ENCODE peak calls at places on chromosomes 11 and 22, in eight cellular contexts. One of them, this sample, is unnamed.

GRCh38 chr22:50264104-50264745 is 2.7 kb upstream of the MAPK12 start:
- DNase-seq in colonic mucosa: no peak
- DNase-seq in HFFc6: no peak
- DNase-seq in activated CD8-positive, alpha-beta memory T cell treated with anti-CD3 and anti-CD28 coated beads, Interleukin-2, amount 50 U/mL, for 48 hours: no peak
- DNase-seq in A549: no peak
- DNase-seq in SW480: no peak
- DNase-seq in HL-60: no peak
- DNase-seq in GM04504: no peak
- DNase-seq in this sample: no peak

GRCh38 chr11:5705688-5706087 is 16.1 kb downstream of the TRIM22 start:
- DNase-seq in colonic mucosa: no peak
- DNase-seq in HFFc6: no peak
- DNase-seq in activated CD8-positive, alpha-beta memory T cell treated with anti-CD3 and anti-CD28 coated beads, Interleukin-2, amount 50 U/mL, for 48 hours: no peak
- DNase-seq in A549: no peak
- DNase-seq in SW480: no peak
- DNase-seq in HL-60: no peak
- DNase-seq in GM04504: no peak
- DNase-seq in this sample: no peak

GRCh38 chr11:122344281-122344680 is 228.3 kb upstream of the BLID start:
- DNase-seq in colonic mucosa: no peak
- DNase-seq in HFFc6: peak
- DNase-seq in activated CD8-positive, alpha-beta memory T cell treated with anti-CD3 and anti-CD28 coated beads, Interleukin-2, amount 50 U/mL, for 48 hours: no peak
- DNase-seq in A549: no peak
- DNase-seq in SW480: no peak
- DNase-seq in HL-60: no peak
- DNase-seq in GM04504: peak
- DNase-seq in this sample: peak

GRCh38 chr11:70065318-70066135 is 12.6 kb upstream of the ANO1 start:
- DNase-seq in colonic mucosa: peak
- DNase-seq in HFFc6: no peak
- DNase-seq in activated CD8-positive, alpha-beta memory T cell treated with anti-CD3 and anti-CD28 coated beads, Interleukin-2, amount 50 U/mL, for 48 hours: no peak
- DNase-seq in A549: no peak
- DNase-seq in SW480: no peak
- DNase-seq in HL-60: no peak
- DNase-seq in GM04504: no peak
- DNase-seq in this sample: no peak

GRCh38 chr22:37122598-37123180 is 13.2 kb upstream of the TMPRSS6 start:
- DNase-seq in colonic mucosa: no peak
- DNase-seq in HFFc6: no peak
- DNase-seq in activated CD8-positive, alpha-beta memory T cell treated with anti-CD3 and anti-CD28 coated beads, Interleukin-2, amount 50 U/mL, for 48 hours: peak
- DNase-seq in A549: no peak
- DNase-seq in SW480: no peak
- DNase-seq in HL-60: no peak
- DNase-seq in GM04504: no peak
- DNase-seq in this sample: no peak

GRCh38 chr11:43925063-43925931 is 17.1 kb upstream of the C11orf96 start:
- DNase-seq in colonic mucosa: no peak
- DNase-seq in HFFc6: no peak
- DNase-seq in activated CD8-positive, alpha-beta memory T cell treated with anti-CD3 and anti-CD28 coated beads, Interleukin-2, amount 50 U/mL, for 48 hours: no peak
- DNase-seq in A549: no peak
- DNase-seq in SW480: no peak
- DNase-seq in HL-60: no peak
- DNase-seq in GM04504: no peak
- DNase-seq in this sample: no peak

GRCh38 chr22:47020157-47020556 is 257.7 kb downstream of the TBC1D22A start:
- DNase-seq in colonic mucosa: no peak
- DNase-seq in HFFc6: no peak
- DNase-seq in activated CD8-positive, alpha-beta memory T cell treated with anti-CD3 and anti-CD28 coated beads, Interleukin-2, amount 50 U/mL, for 48 hours: no peak
- DNase-seq in A549: no peak
- DNase-seq in SW480: no peak
- DNase-seq in HL-60: no peak
- DNase-seq in GM04504: no peak
- DNase-seq in this sample: no peak

GRCh38 chr11:76978239-76978638 is 56.0 kb upstream of the B3GNT6 start:
- DNase-seq in colonic mucosa: no peak
- DNase-seq in HFFc6: no peak
- DNase-seq in activated CD8-positive, alpha-beta memory T cell treated with anti-CD3 and anti-CD28 coated beads, Interleukin-2, amount 50 U/mL, for 48 hours: no peak
- DNase-seq in A549: no peak
- DNase-seq in SW480: no peak
- DNase-seq in HL-60: no peak
- DNase-seq in GM04504: no peak
- DNase-seq in this sample: no peak

GRCh38 chr22:27965547-27965946 is 46.5 kb upstream of the PITPNB start:
- DNase-seq in colonic mucosa: no peak
- DNase-seq in HFFc6: no peak
- DNase-seq in activated CD8-positive, alpha-beta memory T cell treated with anti-CD3 and anti-CD28 coated beads, Interleukin-2, amount 50 U/mL, for 48 hours: no peak
- DNase-seq in A549: no peak
- DNase-seq in SW480: no peak
- DNase-seq in HL-60: no peak
- DNase-seq in GM04504: no peak
- DNase-seq in this sample: no peak

GRCh38 chr11:99281331-99281730 is 260.6 kb downstream of the CNTN5 start:
- DNase-seq in colonic mucosa: no peak
- DNase-seq in HFFc6: no peak
- DNase-seq in activated CD8-positive, alpha-beta memory T cell treated with anti-CD3 and anti-CD28 coated beads, Interleukin-2, amount 50 U/mL, for 48 hours: no peak
- DNase-seq in A549: no peak
- DNase-seq in SW480: no peak
- DNase-seq in HL-60: no peak
- DNase-seq in GM04504: no peak
- DNase-seq in this sample: no peak

GRCh38 chr11:44246726-44247125 is 63.2 kb downstream of the ALX4 start:
- DNase-seq in colonic mucosa: no peak
- DNase-seq in HFFc6: peak
- DNase-seq in activated CD8-positive, alpha-beta memory T cell treated with anti-CD3 and anti-CD28 coated beads, Interleukin-2, amount 50 U/mL, for 48 hours: no peak
- DNase-seq in A549: no peak
- DNase-seq in SW480: no peak
- DNase-seq in HL-60: no peak
- DNase-seq in GM04504: peak
- DNase-seq in this sample: peak

GRCh38 chr11:12287374-12288211 is 89.8 kb upstream of the PARVA start:
- DNase-seq in colonic mucosa: peak
- DNase-seq in HFFc6: peak
- DNase-seq in activated CD8-positive, alpha-beta memory T cell treated with anti-CD3 and anti-CD28 coated beads, Interleukin-2, amount 50 U/mL, for 48 hours: no peak
- DNase-seq in A549: peak
- DNase-seq in SW480: peak
- DNase-seq in HL-60: no peak
- DNase-seq in GM04504: peak
- DNase-seq in this sample: peak

GRCh38 chr11:16195659-16196058 is 160.7 kb downstream of the SOX6 start:
- DNase-seq in colonic mucosa: no peak
- DNase-seq in HFFc6: peak
- DNase-seq in activated CD8-positive, alpha-beta memory T cell treated with anti-CD3 and anti-CD28 coated beads, Interleukin-2, amount 50 U/mL, for 48 hours: no peak
- DNase-seq in A549: no peak
- DNase-seq in SW480: no peak
- DNase-seq in HL-60: no peak
- DNase-seq in GM04504: peak
- DNase-seq in this sample: peak

GRCh38 chr11:23973244-23973643 is 523.6 kb upstream of the LUZP2 start:
- DNase-seq in colonic mucosa: no peak
- DNase-seq in HFFc6: no peak
- DNase-seq in activated CD8-positive, alpha-beta memory T cell treated with anti-CD3 and anti-CD28 coated beads, Interleukin-2, amount 50 U/mL, for 48 hours: no peak
- DNase-seq in A549: no peak
- DNase-seq in SW480: no peak
- DNase-seq in HL-60: no peak
- DNase-seq in GM04504: no peak
- DNase-seq in this sample: peak

GRCh38 chr11:2762451-2762850 is 62.7 kb upstream of the KCNQ1OT1 start:
- DNase-seq in colonic mucosa: peak
- DNase-seq in HFFc6: no peak
- DNase-seq in activated CD8-positive, alpha-beta memory T cell treated with anti-CD3 and anti-CD28 coated beads, Interleukin-2, amount 50 U/mL, for 48 hours: peak
- DNase-seq in A549: no peak
- DNase-seq in SW480: no peak
- DNase-seq in HL-60: no peak
- DNase-seq in GM04504: no peak
- DNase-seq in this sample: no peak

GRCh38 chr22:44585559-44586121 is 87.6 kb upstream of the RTL6 start:
- DNase-seq in colonic mucosa: no peak
- DNase-seq in HFFc6: no peak
- DNase-seq in activated CD8-positive, alpha-beta memory T cell treated with anti-CD3 and anti-CD28 coated beads, Interleukin-2, amount 50 U/mL, for 48 hours: no peak
- DNase-seq in A549: no peak
- DNase-seq in SW480: no peak
- DNase-seq in HL-60: no peak
- DNase-seq in GM04504: no peak
- DNase-seq in this sample: no peak

GRCh38 chr11:92765965-92766371 is 203.5 kb upstream of the MTNR1B start:
- DNase-seq in colonic mucosa: peak
- DNase-seq in HFFc6: no peak
- DNase-seq in activated CD8-positive, alpha-beta memory T cell treated with anti-CD3 and anti-CD28 coated beads, Interleukin-2, amount 50 U/mL, for 48 hours: no peak
- DNase-seq in A549: no peak
- DNase-seq in SW480: no peak
- DNase-seq in HL-60: no peak
- DNase-seq in GM04504: no peak
- DNase-seq in this sample: no peak

GRCh38 chr22:26394787-26395186 is 34.3 kb upstream of the ASPHD2 start:
- DNase-seq in colonic mucosa: no peak
- DNase-seq in HFFc6: no peak
- DNase-seq in activated CD8-positive, alpha-beta memory T cell treated with anti-CD3 and anti-CD28 coated beads, Interleukin-2, amount 50 U/mL, for 48 hours: no peak
- DNase-seq in A549: no peak
- DNase-seq in SW480: no peak
- DNase-seq in HL-60: no peak
- DNase-seq in GM04504: no peak
- DNase-seq in this sample: no peak

This sample was measured in NCI-H226.